ENCODE peak calls at places on chromosomes 1 and 21, in five cellular contexts. Z, U, E, I and V are unnamed samples.

GRCh38 chr1:51576085-51576444 is 40.8 kb upstream of the OSBPL9 start:
- DNase-seq in Z (no peak), U (no peak), E (no peak), I (no peak), V (no peak)

GRCh38 chr1:234833646-234834045 is 223.7 kb upstream of the IRF2BP2 start:
- DNase-seq in Z (no peak), U (no peak), E (no peak), I (no peak), V (no peak)

GRCh38 chr1:205325334-205325884 is 3.9 kb upstream of the NUAK2 start:
- DNase-seq in Z (no peak), U (peak; percentile 61), E (peak; percentile 83), I (peak; percentile 85), V (peak; percentile 84)

GRCh38 chr1:37741130-37741529 is 23.8 kb downstream of the EPHA10 start:
- DNase-seq in Z (no peak), U (no peak), E (no peak), I (no peak), V (no peak)

GRCh38 chr1:159881930-159882839 is 17.8 kb downstream of the CFAP45 start:
- DNase-seq in Z (peak; percentile 78), U (no peak), E (no peak), I (peak; percentile 98), V (no peak)

GRCh38 chr1:169878498-169878897 is 15.2 kb downstream of the SCYL3 start:
- DNase-seq in Z (no peak), U (no peak), E (no peak), I (no peak), V (no peak)

GRCh38 chr1:168453056-168453455 is 90.7 kb downstream of the XCL2 start:
- DNase-seq in Z (no peak), U (no peak), E (no peak), I (no peak), V (no peak)

GRCh38 chr1:39167632-39168209 is 36.8 kb upstream of the MACF1 start:
- DNase-seq in Z (no peak), U (no peak), E (no peak), I (no peak), V (no peak)

GRCh38 chr1:54493608-54494007 is 54.4 kb upstream of the ACOT11 start:
- DNase-seq in Z (no peak), U (no peak), E (no peak), I (no peak), V (no peak)

GRCh38 chr1:235455806-235456205 is 48.4 kb downstream of the B3GALNT2 start:
- DNase-seq in Z (no peak), U (no peak), E (no peak), I (no peak), V (no peak)

GRCh38 chr21:15549671-15550070 is 180.1 kb upstream of the USP25 start:
- DNase-seq in Z (no peak), U (no peak), E (no peak), I (no peak), V (no peak)

GRCh38 chr21:34974162-34974981 is 74.7 kb downstream of the RUNX1 start:
- DNase-seq in Z (no peak), U (peak; percentile 79), E (no peak), I (peak; percentile 57), V (no peak)

DNA sequence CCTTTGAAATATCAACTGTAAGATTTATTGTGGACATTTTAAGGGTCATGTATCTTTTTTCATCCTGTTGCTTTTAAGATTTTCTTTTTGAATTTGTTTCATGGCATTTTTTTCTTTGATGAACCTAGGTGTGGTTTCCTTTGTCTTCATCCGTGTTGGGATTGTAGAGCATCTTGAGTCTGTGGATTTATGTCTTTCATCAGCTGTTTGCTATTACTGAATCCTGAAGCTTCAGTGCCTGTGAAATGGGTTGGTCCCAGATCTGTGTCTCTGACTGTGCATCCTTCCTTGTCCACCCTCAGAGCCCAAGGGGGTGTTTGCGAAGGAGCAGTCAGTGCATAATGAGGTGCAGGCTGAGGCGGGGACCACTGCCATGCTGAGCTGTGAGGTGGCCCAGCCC is 37.3 kb downstream of the OBSCN start:
- DNase-seq in Z (no peak), U (no peak), E (no peak), I (no peak), V (no peak)
- H3K9me3 ChIP-seq in Z (peaks cover 41% of the 10 kb centered on the region), U (peaks cover 32% of the 10 kb centered on the region), E (peaks cover 44% of the 10 kb centered on the region), I (no peaks in the 10 kb centered on the region), V (peaks cover 8% of the 10 kb centered on the region)

GRCh38 chr1:230230948-230231738 is 164.1 kb downstream of the GALNT2 start:
- DNase-seq in Z (no peak), U (no peak), E (no peak), I (no peak), V (no peak)

GRCh38 chr1:230230273-230230672 is 163.2 kb downstream of the GALNT2 start:
- DNase-seq in Z (no peak), U (no peak), E (no peak), I (no peak), V (no peak)

GRCh38 chr1:230231739-230232075 is 164.7 kb downstream of the GALNT2 start:
- DNase-seq in Z (peak; percentile 91), U (no peak), E (no peak), I (peak; percentile 73), V (no peak)

GRCh38 chr1:230233786-230234185 is 166.7 kb downstream of the GALNT2 start:
- DNase-seq in Z (no peak), U (no peak), E (no peak), I (no peak), V (no peak)

DNA sequence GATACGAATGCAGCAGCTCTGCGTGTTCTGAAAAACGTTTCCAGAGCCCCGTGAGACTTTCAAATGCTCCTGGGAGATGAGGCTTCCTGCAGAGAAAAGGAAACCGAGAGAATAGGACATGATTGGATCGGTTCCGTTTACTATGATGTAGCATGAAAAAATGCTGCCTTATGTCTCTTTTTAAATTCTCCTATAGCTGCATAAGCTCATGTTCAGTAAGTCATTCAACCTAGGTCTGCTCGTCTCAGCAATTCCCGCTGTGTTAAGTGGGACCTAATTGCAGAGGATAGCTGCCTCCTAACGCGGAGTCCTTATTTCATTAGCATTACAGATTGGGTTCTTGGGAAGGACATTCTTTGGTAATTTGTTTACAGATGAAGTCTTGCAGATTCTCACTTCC is 165.3 kb downstream of the GALNT2 start:
- DNase-seq in Z (no peak), U (no peak), E (no peak), I (no peak), V (no peak)
- H3K9me3 ChIP-seq in Z (no peaks in the 10 kb centered on the region), U (no peaks in the 10 kb centered on the region), E (no peaks in the 10 kb centered on the region), I (no peaks in the 10 kb centered on the region), V (no peaks in the 10 kb centered on the region)

DNA sequence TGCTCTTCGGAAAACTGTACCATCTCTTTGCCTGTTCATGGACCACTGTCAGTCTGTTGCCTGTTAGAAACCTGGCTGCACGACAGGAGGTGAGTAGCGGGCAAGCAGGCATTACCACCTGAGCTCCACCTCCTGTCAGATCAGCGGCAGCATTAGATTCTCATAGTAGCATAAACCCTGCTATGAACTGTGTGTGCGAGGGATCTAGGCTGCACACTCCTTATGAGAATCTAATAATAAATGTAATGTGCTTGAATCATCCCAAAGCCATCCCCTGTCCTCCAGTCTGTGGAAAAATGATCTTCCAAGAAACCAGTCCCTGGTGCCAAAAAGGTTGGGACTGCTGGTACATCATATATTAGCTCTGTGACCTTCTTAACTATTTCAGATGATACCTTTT is 110.0 kb downstream of the SMYD3 start:
- DNase-seq in Z (no peak), U (no peak), E (no peak), I (no peak), V (no peak)
- H3K9me3 ChIP-seq in Z (no peaks in the 10 kb centered on the region), U (no peaks in the 10 kb centered on the region), E (no peaks in the 10 kb centered on the region), I (no peaks in the 10 kb centered on the region), V (no peaks in the 10 kb centered on the region)

GRCh38 chr1:4003846-4004505 is 103.9 kb upstream of the C1orf174 start:
- DNase-seq in Z (no peak), U (no peak), E (no peak), I (peak; percentile 28), V (no peak)
- H3K9me3 ChIP-seq in Z (peaks cover 7% of the 10 kb centered on the region), U (no peaks in the 10 kb centered on the region), E (no peaks in the 10 kb centered on the region), I (peaks cover 18% of the 10 kb centered on the region), V (peaks cover 17% of the 10 kb centered on the region)

DNA sequence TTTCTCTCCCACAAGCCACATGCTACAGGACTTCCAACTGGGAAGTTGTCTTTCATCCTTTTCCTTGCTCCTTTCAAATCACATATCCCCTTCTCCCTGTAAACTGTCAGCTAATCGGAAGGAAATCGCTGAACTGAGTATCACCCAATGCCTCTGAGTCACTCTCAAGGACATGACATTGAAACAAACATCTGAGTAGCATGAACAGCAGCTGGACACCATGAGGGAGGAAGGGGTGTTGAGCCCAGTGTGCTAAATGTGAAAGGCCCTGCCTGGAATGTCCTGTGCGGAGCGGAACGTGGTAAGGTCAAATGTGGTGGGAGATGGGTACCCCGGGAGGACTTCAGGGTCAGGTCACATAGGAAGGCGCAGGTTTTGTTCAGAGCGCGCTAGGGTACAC is at the start of gene OR2AJ1:
- DNase-seq in Z (no peak), U (no peak), E (no peak), I (no peak), V (no peak)
- H3K9me3 ChIP-seq in Z (no peaks in the 10 kb centered on the region), U (no peaks in the 10 kb centered on the region), E (no peaks in the 10 kb centered on the region), I (no peaks in the 10 kb centered on the region), V (no peaks in the 10 kb centered on the region)